ENCODE peak calls at places on chromosomes 6 and 20, in four cellular contexts. Z is H1, C is K562, T is GM12878. O is an unnamed sample.

GRCh38 chr20:36149469-36149868 is 5.1 kb upstream of the EPB41L1 start:
- DNase-seq in Z (no peak), C (no peak), T (no peak), O (no peak)

GRCh38 chr20:57869291-57869950 is 159.6 kb upstream of the PMEPA1 start:
- DNase-seq in Z (no peak), T (no peak), C (no peak), O (no peak)

GRCh38 chr20:8148501-8148900 is 16.4 kb downstream of the PLCB1 start:
- DNase-seq in C (no peak), T (no peak), Z (no peak), O (no peak)

GRCh38 chr6:18139935-18140621 is 14.8 kb downstream of the TPMT start:
- DNase-seq in C (no peak), Z (no peak), T (no peak), O (no peak)

GRCh38 chr6:133917781-133918180 is 28.9 kb downstream of the TCF21 start:
- DNase-seq in C (no peak), Z (no peak), T (no peak), O (no peak)

GRCh38 chr6:32327103-32327502 is 44.6 kb downstream of the TSBP1 start:
- DNase-seq in T (peak), C (no peak), Z (no peak), O (no peak)

GRCh38 chr20:45595235-45595634 is 16.2 kb upstream of the WFDC8 start:
- DNase-seq in T (no peak), Z (no peak), C (no peak), O (no peak)

GRCh38 chr20:15005300-15005986 is 668.0 kb upstream of the FLRT3 start:
- DNase-seq in T (no peak), C (no peak), Z (no peak), O (no peak)

GRCh38 chr6:138507977-138508675 is 8.8 kb upstream of the NHSL1 start:
- DNase-seq in T (no peak), Z (no peak), C (no peak), O (no peak)

GRCh38 chr20:60037120-60037499 is 78.9 kb downstream of the CDH26 start:
- DNase-seq in C (no peak), Z (no peak), T (no peak), O (no peak)

GRCh38 chr6:168147205-168147738 is 68.3 kb upstream of the FRMD1 start:
- DNase-seq in Z (no peak), T (no peak), C (no peak), O (no peak)

GRCh38 chr6:151365233-151365632 is 26.1 kb downstream of the ZBTB2 start:
- DNase-seq in C (no peak), T (no peak), Z (no peak), O (no peak)

GRCh38 chr6:33980176-33980805 is 165.6 kb downstream of the GRM4 start:
- DNase-seq in C (no peak), Z (peak), T (no peak), O (no peak)

GRCh38 chr6:137781639-137782038 is 85.4 kb upstream of the TNFAIP3 start:
- DNase-seq in Z (no peak), C (no peak), T (no peak), O (no peak)

GRCh38 chr20:63133481-63134091 is 82.3 kb downstream of the YTHDF1 start:
- DNase-seq in C (no peak), T (no peak), Z (no peak), O (no peak)

GRCh38 chr20:47540443-47541354 is 39.0 kb downstream of the NCOA3 start:
- DNase-seq in C (peak), Z (no peak), T (peak), O (peak)

GRCh38 chr6:72861935-72862432 is 240.1 kb downstream of the KCNQ5 start:
- DNase-seq in Z (no peak), T (peak), C (no peak), O (no peak)

GRCh38 chr6:132194529-132194928 is 206.7 kb downstream of the MOXD1 start:
- DNase-seq in C (no peak), T (no peak), Z (no peak), O (no peak)

GRCh38 chr6:139757766-139758655 is 383.6 kb upstream of the CITED2 start:
- DNase-seq in Z (no peak), C (no peak), T (no peak), O (no peak)

DNA sequence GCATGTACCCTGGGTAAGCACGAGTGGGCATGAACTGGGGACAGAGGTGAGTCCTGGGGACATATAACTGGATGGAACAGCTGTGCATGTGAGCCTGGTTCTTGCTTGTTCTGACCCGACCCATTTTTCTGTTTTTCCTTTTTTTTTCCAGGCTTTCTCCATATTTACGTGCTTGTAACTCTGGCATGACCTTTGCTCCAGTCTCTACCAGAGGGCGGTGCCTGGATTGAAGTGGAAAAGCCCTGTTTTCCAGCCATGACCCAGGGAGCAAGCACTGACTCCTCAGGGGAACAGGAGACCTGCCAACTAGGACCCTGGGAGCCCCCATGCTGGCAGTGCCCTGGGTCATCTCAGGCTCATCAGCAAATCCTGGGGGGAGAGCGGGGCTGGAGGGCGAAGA is 8.0 kb downstream of the TRAF3IP2 start:
- DNase-seq in T (no peak), C (no peak), Z (no peak), O (no peak)
- TF ChIP-seq EGR1 in T (no peak), C (no peak), Z (no peak), O (no peak)

GRCh38 chr6:148935705-148936306 is 189.0 kb downstream of the UST start:
- DNase-seq in T (no peak), Z (no peak), C (no peak), O (no peak)
- TF ChIP-seq EGR1 in T (no peak), Z (no peak), C (no peak), O (no peak)

GRCh38 chr6:29656157-29656556 is 735 bp upstream of the MOG start:
- DNase-seq in Z (no peak), T (no peak), C (no peak), O (no peak)
- TF ChIP-seq EGR1 in Z (no peak), T (no peak), C (no peak), O (no peak)

GRCh38 chr6:14210077-14210476 is 92.5 kb downstream of the CD83 start:
- DNase-seq in Z (no peak), T (no peak), C (no peak), O (no peak)
- TF ChIP-seq EGR1 in Z (no peak), T (no peak), C (no peak), O (no peak)

GRCh38 chr6:106913111-106913510 is 61.4 kb downstream of the CD24 start:
- DNase-seq in C (no peak), T (no peak), Z (no peak), O (no peak)

GRCh38 chr6:106916891-106917290 is 57.6 kb downstream of the CD24 start:
- DNase-seq in Z (no peak), T (no peak), C (no peak), O (no peak)

GRCh38 chr6:106910999-106911949 is 63.3 kb downstream of the CD24 start:
- DNase-seq in T (no peak), C (no peak), Z (no peak), O (no peak)

GRCh38 chr6:106918128-106918527 is 56.4 kb downstream of the CD24 start:
- DNase-seq in C (no peak), Z (no peak), T (no peak), O (no peak)

GRCh38 chr6:106913676-106914280 is 60.8 kb downstream of the CD24 start:
- DNase-seq in Z (no peak), C (no peak), T (peak), O (no peak)
- TF ChIP-seq EGR1 in Z (no peak), C (no peak), T (no peak), O (no peak)

GRCh38 chr20:653590-654426 is 808 bp upstream of the SRXN1 start:
- DNase-seq in T (no peak), C (peak), Z (no peak), O (no peak)

GRCh38 chr20:650954-651353 is 2.0 kb downstream of the SRXN1 start:
- DNase-seq in T (no peak), Z (no peak), C (no peak), O (no peak)

GRCh38 chr20:651713-652610 is 1.0 kb downstream of the SRXN1 start:
- DNase-seq in C (peak), Z (no peak), T (no peak), O (no peak)

GRCh38 chr20:653110-653589 is at the start of gene SRXN1:
- DNase-seq in Z (peak), T (peak), C (peak), O (peak)

DNA sequence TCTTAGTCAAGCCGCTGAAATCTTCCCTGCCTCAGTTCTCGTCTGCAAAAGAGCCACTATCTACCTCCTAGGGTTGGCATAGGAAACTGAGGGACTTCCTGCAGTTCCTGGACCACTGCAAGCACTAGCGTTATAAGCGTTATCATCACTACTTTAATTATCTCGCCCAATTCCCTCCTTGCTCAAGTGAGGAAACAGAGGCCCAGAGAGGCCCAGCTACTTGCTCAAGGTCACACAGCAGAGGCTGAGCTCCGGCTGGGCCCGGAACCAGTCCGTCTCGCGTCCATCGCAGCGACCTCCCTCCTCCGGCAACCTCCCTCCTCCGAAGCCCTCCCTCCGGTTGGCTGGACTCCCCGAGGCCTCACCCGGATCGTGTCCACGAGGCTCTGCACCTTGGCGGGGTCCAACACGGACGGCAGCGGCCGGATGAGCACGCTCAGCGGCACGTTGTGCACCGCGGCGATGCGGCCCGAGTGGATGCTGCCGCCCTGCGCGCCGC is 340 bp downstream of the SRXN1 start:
- DNase-seq in T (no peak), Z (no peak), C (no peak), O (no peak)
- TF ChIP-seq EGR1 in T (no peak), Z (no peak), C (no peak), O (no peak)

GRCh38 chr6:56713285-56713684 is 70.6 kb upstream of the DST start:
- DNase-seq in T (no peak), Z (no peak), C (no peak), O (peak)
- TF ChIP-seq EGR1 in T (no peak), Z (no peak), C (no peak), O (no peak)

GRCh38 chr6:135739288-135739687 is 112.2 kb upstream of the PDE7B start:
- DNase-seq in T (no peak), Z (no peak), C (no peak), O (no peak)
- TF ChIP-seq EGR1 in T (no peak), Z (no peak), C (no peak), O (no peak)

O was measured in HCT116.